ENCODE peak calls at places on chromosome 16, in eight cellular contexts. L is NB4, H is A549, A is transverse colon, V is HCT116, O is GM12891, F is Peyer's patch, J is vagina. B is an unnamed sample.

GRCh38 chr16:64539811-64540210 is 582.1 kb downstream of the CDH11 start:
- DNase-seq in V (no peak), F (no peak), J (no peak), H (no peak), O (no peak), A (no peak), L (no peak), B (no peak)

GRCh38 chr16:10608687-10609409 is 28.4 kb upstream of the EMP2 start:
- DNase-seq in V (no peak), F (no peak), H (no peak), J (no peak), O (no peak), L (no peak), A (no peak), B (no peak)

GRCh38 chr16:84331998-84332780 is 36.1 kb upstream of the ATP2C2 start:
- DNase-seq in J (no peak), F (no peak), H (no peak), V (no peak), L (no peak), A (no peak), O (no peak), B (no peak)

GRCh38 chr16:49833055-49833454 is 22.9 kb downstream of the ZNF423 start:
- DNase-seq in J (no peak), F (no peak), A (peak), O (no peak), L (no peak), H (no peak), V (no peak), B (no peak)

GRCh38 chr16:48487287-48487686 is 102.1 kb upstream of the SIAH1 start:
- DNase-seq in L (no peak), H (no peak), J (no peak), F (no peak), V (no peak), A (no peak), O (no peak), B (no peak)

GRCh38 chr16:8905168-8905762 is 23.1 kb downstream of the LITAFD start:
- DNase-seq in H (peak), L (peak), A (no peak), F (no peak), V (peak), O (no peak), J (no peak), B (peak)

GRCh38 chr16:67163164-67163902 is 1.2 kb upstream of the HSF4 start:
- DNase-seq in O (no peak), V (no peak), A (no peak), J (no peak), H (no peak), F (peak), L (no peak), B (peak)

GRCh38 chr16:57150682-57151330 is 35.0 kb downstream of the PSME3IP1 start:
- DNase-seq in J (no peak), O (no peak), L (no peak), V (no peak), F (no peak), A (no peak), H (no peak), B (no peak)

GRCh38 chr16:69351309-69352027 is at the start of gene TMED6:
- DNase-seq in J (no peak), O (no peak), F (peak), H (no peak), V (no peak), L (no peak), A (peak), B (no peak)

GRCh38 chr16:49786926-49787557 is 68.9 kb downstream of the ZNF423 start:
- DNase-seq in L (no peak), J (no peak), A (no peak), F (no peak), O (no peak), V (no peak), H (no peak), B (no peak)

GRCh38 chr16:18803569-18804462 is 2.5 kb upstream of the ARL6IP1 start:
- DNase-seq in O (no peak), F (no peak), L (peak), J (no peak), V (no peak), A (no peak), H (no peak), B (peak)

GRCh38 chr16:88531346-88531745 is 38.9 kb upstream of the ZC3H18 start:
- DNase-seq in J (no peak), V (no peak), O (no peak), A (no peak), L (peak), F (no peak), H (no peak), B (no peak)

GRCh38 chr16:50273888-50274770 is 7.8 kb downstream of the ADCY7 start:
- DNase-seq in L (peak), V (no peak), H (no peak), A (peak), O (peak), J (no peak), F (peak), B (peak)

GRCh38 chr16:21727344-21727743 is 63.6 kb downstream of the OTOA start:
- DNase-seq in V (no peak), F (no peak), A (no peak), O (no peak), H (no peak), L (no peak), J (no peak), B (no peak)

GRCh38 chr16:59478806-59479205 is 744.7 kb upstream of the GOT2 start:
- DNase-seq in A (no peak), V (no peak), O (no peak), F (no peak), J (no peak), L (peak), H (no peak), B (no peak)

GRCh38 chr16:18932243-18932997 is 6.2 kb upstream of the SMG1 start:
- DNase-seq in J (no peak), V (no peak), L (no peak), F (no peak), O (no peak), A (no peak), H (no peak), B (no peak)

GRCh38 chr16:4505356-4506153 is 29.4 kb downstream of the HMOX2 start:
- DNase-seq in O (peak), H (no peak), L (peak), F (no peak), V (no peak), J (no peak), A (peak), B (peak)

GRCh38 chr16:46658925-46659324 is 30.1 kb downstream of the VPS35 start:
- DNase-seq in J (no peak), H (no peak), O (peak), V (no peak), F (no peak), L (peak), A (peak), B (no peak)

GRCh38 chr16:5982979-5983378 is 885.4 kb upstream of the EEF2KMT start:
- DNase-seq in A (no peak), V (no peak), L (no peak), O (no peak), F (no peak), H (no peak), J (no peak), B (no peak)

GRCh38 chr16:89133457-89134127 is 38.0 kb upstream of the CDH15 start:
- DNase-seq in L (no peak), J (no peak), V (no peak), O (no peak), F (peak), H (no peak), A (no peak), B (no peak)

GRCh38 chr16:66131895-66132294 is 234.6 kb upstream of the CDH5 start:
- DNase-seq in V (no peak), A (no peak), J (no peak), F (no peak), H (no peak), O (no peak), L (no peak), B (no peak)

GRCh38 chr16:1691956-1692355 is 13.9 kb downstream of the JPT2 start:
- DNase-seq in H (peak), F (no peak), V (no peak), A (no peak), L (no peak), J (no peak), O (no peak), B (no peak)

GRCh38 chr16:10297341-10298006 is 88.4 kb upstream of the ATF7IP2 start:
- DNase-seq in O (peak), A (peak), J (no peak), V (no peak), F (no peak), H (no peak), L (peak), B (no peak)

GRCh38 chr16:50315346-50315997 is 49.1 kb downstream of the ADCY7 start:
- DNase-seq in F (peak), A (peak), L (no peak), H (no peak), V (no peak), O (no peak), J (no peak), B (no peak)

GRCh38 chr16:27676807-27677206 is 126.9 kb downstream of the KATNIP start:
- DNase-seq in H (no peak), A (no peak), J (no peak), F (no peak), O (no peak), L (no peak), V (no peak), B (no peak)

GRCh38 chr16:88499836-88500251 is 46.8 kb downstream of the ZFPM1 start:
- DNase-seq in H (no peak), A (no peak), F (no peak), J (no peak), V (no peak), L (peak), O (no peak), B (peak)

GRCh38 chr16:901715-902601 is 68.8 kb downstream of the LMF1 start:
- DNase-seq in H (no peak), F (no peak), J (no peak), V (no peak), L (no peak), A (no peak), O (no peak), B (no peak)

GRCh38 chr16:19331794-19332193 is 46.3 kb downstream of the CLEC19A start:
- DNase-seq in H (no peak), L (no peak), J (no peak), O (no peak), V (no peak), F (no peak), A (no peak), B (peak)

GRCh38 chr16:78995441-78995840 is 605.1 kb downstream of the MAF start:
- DNase-seq in A (no peak), F (no peak), L (no peak), H (no peak), J (no peak), O (no peak), V (no peak), B (no peak)
- TF ChIP-seq POLR2A in A (no peak), F (no peak), L (no peak), H (no peak), J (no peak), O (no peak), V (no peak), B (no peak)

GRCh38 chr16:87437911-87438610 is 45.9 kb downstream of the MAP1LC3B start:
- DNase-seq in L (no peak), H (no peak), J (no peak), F (no peak), V (no peak), A (no peak), O (no peak), B (no peak)

GRCh38 chr16:87436225-87437172 is 44.4 kb downstream of the MAP1LC3B start:
- DNase-seq in J (no peak), H (no peak), L (no peak), V (no peak), A (no peak), F (no peak), O (no peak), B (no peak)

GRCh38 chr16:87434146-87434667 is 42.1 kb downstream of the MAP1LC3B start:
- DNase-seq in L (no peak), J (no peak), H (no peak), A (no peak), F (no peak), V (no peak), O (no peak), B (no peak)

GRCh38 chr16:87437327-87437726 is 45.2 kb downstream of the MAP1LC3B start:
- DNase-seq in O (no peak), A (no peak), L (no peak), J (no peak), F (no peak), V (no peak), H (no peak), B (no peak)

DNA sequence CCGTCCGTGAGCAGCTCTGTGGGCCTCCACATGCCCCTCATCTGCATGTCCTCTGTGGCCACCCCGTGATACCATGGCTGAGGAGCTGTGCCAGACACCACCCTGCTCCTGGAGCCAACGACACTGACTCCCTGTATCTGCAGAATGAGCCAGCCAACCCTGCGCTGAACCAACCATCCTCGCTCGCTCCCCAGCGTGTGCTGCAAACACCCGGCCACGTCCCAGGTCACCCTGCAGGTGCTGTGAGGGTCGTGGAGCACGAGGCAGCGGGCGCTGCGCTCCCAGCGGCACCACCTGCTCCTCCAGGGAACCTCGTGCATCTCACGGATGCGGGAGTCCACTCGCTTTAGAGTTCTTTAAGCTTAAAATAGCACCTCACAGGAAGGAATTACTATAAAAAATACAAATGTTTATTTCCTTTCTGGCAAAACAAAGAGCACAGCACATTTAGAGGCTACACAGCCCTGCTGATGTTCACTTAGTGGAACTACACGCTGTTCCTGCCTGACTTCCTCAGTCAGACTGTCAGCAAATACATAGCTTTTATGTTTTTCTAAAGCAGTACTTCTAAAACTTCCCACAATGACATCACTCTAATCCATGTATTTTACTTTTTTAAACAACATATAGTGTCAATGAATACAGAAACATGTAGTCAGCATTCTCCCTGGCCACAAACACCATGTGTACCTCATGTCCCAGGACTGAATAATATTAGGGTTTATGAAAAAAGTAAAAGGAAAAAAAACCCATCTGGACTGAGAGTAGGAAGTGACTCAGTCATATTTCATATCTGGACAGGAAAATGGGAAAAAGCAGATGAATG is 43.5 kb downstream of the MAP1LC3B start:
- DNase-seq in J (no peak), A (no peak), L (no peak), V (no peak), O (no peak), F (no peak), H (no peak), B (no peak)
- TF ChIP-seq POLR2A in J (no peak), A (no peak), L (no peak), V (no peak), O (no peak), F (no peak), H (no peak), B (no peak)

DNA sequence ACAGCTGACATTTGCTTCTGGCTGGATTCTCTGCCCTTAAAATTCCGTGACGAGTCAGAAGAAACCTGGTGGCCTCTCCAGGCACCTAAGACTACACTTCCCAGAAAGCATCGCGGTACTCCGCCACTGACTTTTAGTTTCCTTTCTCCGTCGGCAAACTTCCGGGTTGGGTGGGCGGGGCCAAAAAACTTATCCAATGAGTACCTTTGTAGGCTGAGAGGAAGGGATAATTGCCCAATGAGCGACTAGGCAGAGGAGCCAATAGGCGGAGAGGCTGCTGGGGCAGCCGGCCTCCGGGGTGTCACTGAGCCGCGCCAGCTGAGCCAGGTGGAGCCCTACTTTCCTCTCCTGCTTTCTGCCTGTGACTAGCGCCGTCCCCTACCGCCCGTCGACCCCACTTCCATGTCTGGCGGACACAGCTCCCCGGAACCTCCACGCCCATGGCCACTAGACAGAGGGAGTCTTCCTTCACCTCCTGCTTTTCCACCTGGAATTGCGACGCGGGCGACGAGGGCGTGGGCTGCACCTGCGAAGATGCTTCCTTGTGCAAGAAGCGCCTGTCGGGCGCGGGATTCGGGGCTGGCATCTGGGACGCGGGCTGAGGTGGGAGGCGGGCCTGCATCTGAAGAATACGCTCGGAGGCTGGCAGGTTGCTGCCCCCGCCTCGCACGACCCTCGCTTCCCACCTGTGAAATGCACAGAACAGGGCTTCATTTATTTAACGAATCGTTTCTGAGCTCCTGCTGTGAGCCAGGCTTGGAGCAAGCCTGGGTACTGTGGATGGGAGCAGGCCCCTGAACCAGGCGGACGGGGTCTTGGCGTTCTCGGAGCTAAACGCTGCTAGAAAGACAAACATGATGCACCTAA is 16.5 kb upstream of the ARHGAP17 start:
- DNase-seq in L (peak), V (peak), J (peak), O (peak), H (peak), A (peak), F (peak), B (peak)
- TF ChIP-seq POLR2A in L (peak), V (peak), J (no peak), O (peak), H (peak), A (peak), F (peak), B (peak)

GRCh38 chr16:2770057-2770780 is 6.9 kb downstream of the ELOB start:
- DNase-seq in O (no peak), H (peak), J (no peak), V (no peak), L (peak), A (no peak), F (peak), B (peak)
- TF ChIP-seq POLR2A in O (no peak), H (no peak), J (no peak), V (no peak), L (no peak), A (no peak), F (no peak), B (no peak)

GRCh38 chr16:85611455-85612190 is 1.5 kb upstream of the GSE1 start:
- DNase-seq in L (peak), J (no peak), F (peak), A (peak), H (peak), V (peak), O (no peak), B (peak)
- TF ChIP-seq POLR2A in L (no peak), J (no peak), F (no peak), A (peak), H (peak), V (peak), O (no peak), B (peak)

GRCh38 chr16:80803341-80804060 is 897 bp downstream of the CDYL2 start:
- DNase-seq in V (no peak), O (peak), J (no peak), A (peak), F (peak), H (no peak), L (peak), B (peak)
- TF ChIP-seq POLR2A in V (no peak), O (no peak), J (no peak), A (no peak), F (no peak), H (no peak), L (no peak), B (no peak)

DNA sequence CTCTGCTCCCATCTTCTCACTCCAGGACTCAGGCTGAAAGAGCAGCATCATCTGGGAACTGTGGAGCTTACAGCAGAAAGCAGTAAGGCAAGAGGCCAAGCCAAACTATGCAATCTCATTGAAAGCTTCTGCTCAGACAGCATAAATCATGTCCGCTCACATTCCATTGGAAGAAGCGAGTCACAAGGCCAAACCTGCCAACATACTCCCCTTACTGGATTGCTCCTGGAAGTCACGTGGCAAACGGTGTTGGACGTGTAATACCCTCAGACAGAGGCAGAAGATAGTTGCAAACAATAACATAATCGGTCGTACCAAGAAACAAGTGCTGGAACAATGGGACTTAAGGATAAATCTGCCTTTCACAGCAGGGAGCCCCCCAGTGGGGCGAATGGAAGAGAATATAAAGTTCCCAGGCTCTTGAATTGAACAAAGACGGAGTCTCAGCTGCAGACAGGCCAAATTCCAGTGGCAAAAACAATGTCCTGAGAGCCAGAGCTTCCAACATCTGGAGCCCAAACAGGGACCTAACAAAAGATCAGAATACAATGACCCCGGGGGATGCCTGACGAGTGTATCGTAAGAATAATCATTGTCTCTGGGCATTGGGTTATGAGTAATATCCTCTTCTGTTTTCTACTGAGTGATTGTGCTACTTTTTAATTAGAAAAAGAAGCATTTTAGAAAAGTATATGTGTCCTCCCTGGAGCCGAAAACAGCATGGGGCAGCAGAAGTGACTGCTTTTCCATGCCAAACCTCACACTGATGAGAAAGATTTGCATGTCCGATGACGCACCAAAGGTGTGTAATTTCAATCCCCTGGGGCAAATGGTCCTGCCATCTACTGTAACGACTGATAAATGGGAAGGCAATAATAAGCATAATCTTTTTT is 68.4 kb downstream of the CMC2 start:
- DNase-seq in J (no peak), L (no peak), O (no peak), V (peak), F (no peak), H (peak), A (peak), B (no peak)
- TF ChIP-seq POLR2A in J (no peak), L (no peak), O (no peak), V (no peak), F (no peak), H (no peak), A (no peak), B (no peak)